ENCODE peak calls at places on chromosomes 13 and 19, in eight cellular contexts. X is bronchial epithelial cell, M is psoas muscle, U is PC-3, R is tibial nerve, Y is esophagus squamous epithelium, N is heart left ventricle, K is stomach. T is an unnamed sample. For H3K36me3, the result is how much of the 10 kb centered on the place peaks cover.

GRCh38 chr13:48316826-48317510 is 13.4 kb downstream of the RB1 start:
- DNase-seq in X (no peak), M (no peak), U (no peak), R (no peak), Y (no peak), N (peak), K (no peak), T (no peak)

GRCh38 chr13:51823351-51823750 is 19.4 kb upstream of the DHRS12 start:
- DNase-seq in X (no peak), M (no peak), U (no peak), R (no peak), Y (no peak), N (no peak), K (no peak), T (no peak)

GRCh38 chr13:111564657-111565056 is 244.2 kb downstream of the TEX29 start:
- DNase-seq in X (no peak), M (no peak), U (no peak), R (no peak), Y (no peak), N (no peak), K (no peak), T (no peak)

GRCh38 chr13:24725379-24725778 is 38.6 kb upstream of the RNF17 start:
- DNase-seq in X (no peak), M (no peak), U (no peak), R (no peak), Y (no peak), N (no peak), K (no peak), T (no peak)

GRCh38 chr19:44176590-44176989 is 11.7 kb downstream of the ZNF226 start:
- DNase-seq in X (no peak), M (no peak), U (no peak), R (no peak), Y (no peak), N (no peak), K (no peak), T (no peak)

GRCh38 chr19:20503536-20503935 is 62.0 kb downstream of the ZNF737 start:
- DNase-seq in X (peak), M (no peak), U (peak), R (no peak), Y (no peak), N (no peak), K (peak), T (no peak)

GRCh38 chr19:49672131-49672919 is 4.7 kb upstream of the PRMT1 start:
- DNase-seq in X (peak), M (peak), U (peak), R (peak), Y (no peak), N (peak), K (peak), T (peak)

GRCh38 chr19:2100719-2101061 is 4.0 kb downstream of the IZUMO4 start:
- DNase-seq in X (no peak), M (no peak), U (no peak), R (no peak), Y (no peak), N (no peak), K (no peak), T (no peak)

GRCh38 chr19:51098366-51099069 is 9.7 kb downstream of the CTU1 start:
- DNase-seq in X (no peak), M (no peak), U (no peak), R (no peak), Y (no peak), N (peak), K (no peak), T (peak)

GRCh38 chr13:97224544-97225324 is 2.6 kb downstream of the MBNL2 start:
- DNase-seq in X (peak), M (no peak), U (peak), R (no peak), Y (no peak), N (peak), K (peak), T (peak)

GRCh38 chr13:47337781-47338507 is 441.1 kb upstream of the HTR2A start:
- DNase-seq in X (no peak), M (no peak), U (no peak), R (no peak), Y (no peak), N (no peak), K (no peak), T (no peak)

GRCh38 chr13:23087884-23088283 is 92.9 kb upstream of the SGCG start:
- DNase-seq in X (peak), M (no peak), U (peak), R (no peak), Y (no peak), N (no peak), K (no peak), T (no peak)

GRCh38 chr13:114067381-114067885 is 65.0 kb downstream of the RASA3 start:
- DNase-seq in X (no peak), M (no peak), U (peak), R (peak), Y (no peak), N (peak), K (no peak), T (no peak)

GRCh38 chr19:51535535-51535934 is 4.1 kb upstream of the SIGLEC6 start:
- DNase-seq in X (no peak), M (no peak), U (no peak), R (no peak), Y (no peak), N (no peak), K (no peak), T (no peak)

GRCh38 chr13:41496420-41497234 is 39.3 kb downstream of the RGCC start:
- DNase-seq in X (no peak), M (no peak), U (no peak), R (no peak), Y (no peak), N (no peak), K (no peak), T (no peak)

GRCh38 chr19:43290568-43291359 is 21.4 kb upstream of the PSG9 start:
- DNase-seq in X (no peak), M (no peak), U (no peak), R (no peak), Y (no peak), N (no peak), K (no peak), T (no peak)

GRCh38 chr13:39186205-39186880 is 148.1 kb downstream of the NHLRC3 start:
- DNase-seq in X (no peak), M (no peak), U (no peak), R (no peak), Y (no peak), N (no peak), K (no peak), T (no peak)

GRCh38 chr13:33264620-33264978 is 21.0 kb downstream of the STARD13 start:
- DNase-seq in X (no peak), M (no peak), U (no peak), R (no peak), Y (no peak), N (no peak), K (no peak), T (peak)

GRCh38 chr13:40986328-40986856 is 32.7 kb downstream of the ELF1 start:
- DNase-seq in X (peak), M (no peak), U (peak), R (no peak), Y (no peak), N (no peak), K (no peak), T (no peak)

GRCh38 chr13:103523853-103524252 is 457.6 kb upstream of the SLC10A2 start:
- DNase-seq in X (no peak), M (no peak), U (no peak), R (no peak), Y (no peak), N (no peak), K (no peak), T (no peak)

GRCh38 chr13:48776396-48776795 is 122.7 kb downstream of the CYSLTR2 start:
- DNase-seq in X (no peak), M (no peak), U (peak), R (no peak), Y (no peak), N (no peak), K (no peak), T (no peak)

GRCh38 chr19:52069653-52070052 is 21.0 kb upstream of the ZNF432 start:
- DNase-seq in X (no peak), M (no peak), U (no peak), R (no peak), Y (no peak), N (no peak), K (no peak), T (no peak)

GRCh38 chr13:112071902-112072530 is 5.1 kb downstream of the SOX1 start:
- DNase-seq in X (no peak), M (no peak), U (no peak), R (no peak), Y (no peak), N (no peak), K (no peak), T (no peak)

GRCh38 chr19:33938821-33939220 is 142.2 kb downstream of the KCTD15 start:
- DNase-seq in X (no peak), M (no peak), U (no peak), R (no peak), Y (no peak), N (no peak), K (peak), T (no peak)

GRCh38 chr19:31014668-31015067 is 334.6 kb downstream of the TSHZ3 start:
- DNase-seq in X (no peak), M (no peak), U (no peak), R (no peak), Y (no peak), N (no peak), K (no peak), T (no peak)

GRCh38 chr13:28658796-28659610 is at the start of gene POMP:
- DNase-seq in X (peak), M (peak), U (peak), R (peak), Y (peak), N (peak), K (peak), T (peak)

GRCh38 chr13:108155185-108156106 is 59.9 kb downstream of the LIG4 start:
- DNase-seq in X (peak), M (no peak), U (peak), R (peak), Y (no peak), N (peak), K (peak), T (peak)

GRCh38 chr13:21579754-21580316 is 24.1 kb downstream of the MICU2 start:
- DNase-seq in X (no peak), M (no peak), U (no peak), R (no peak), Y (no peak), N (no peak), K (no peak), T (no peak)

GRCh38 chr19:38710928-38711725 is 33.1 kb downstream of the CAPN12 start:
- DNase-seq in X (peak), M (peak), U (no peak), R (peak), Y (no peak), N (peak), K (no peak), T (no peak)

GRCh38 chr19:38713227-38713649 is 31.0 kb downstream of the CAPN12 start:
- DNase-seq in X (no peak), M (peak), U (no peak), R (peak), Y (no peak), N (peak), K (peak), T (peak)

GRCh38 chr19:38712161-38712748 is 32.0 kb downstream of the CAPN12 start:
- DNase-seq in X (no peak), M (no peak), U (no peak), R (no peak), Y (no peak), N (no peak), K (no peak), T (no peak)

GRCh38 chr19:38710416-38710702 is 33.9 kb downstream of the CAPN12 start:
- DNase-seq in X (no peak), M (no peak), U (no peak), R (no peak), Y (no peak), N (no peak), K (no peak), T (no peak)

DNA sequence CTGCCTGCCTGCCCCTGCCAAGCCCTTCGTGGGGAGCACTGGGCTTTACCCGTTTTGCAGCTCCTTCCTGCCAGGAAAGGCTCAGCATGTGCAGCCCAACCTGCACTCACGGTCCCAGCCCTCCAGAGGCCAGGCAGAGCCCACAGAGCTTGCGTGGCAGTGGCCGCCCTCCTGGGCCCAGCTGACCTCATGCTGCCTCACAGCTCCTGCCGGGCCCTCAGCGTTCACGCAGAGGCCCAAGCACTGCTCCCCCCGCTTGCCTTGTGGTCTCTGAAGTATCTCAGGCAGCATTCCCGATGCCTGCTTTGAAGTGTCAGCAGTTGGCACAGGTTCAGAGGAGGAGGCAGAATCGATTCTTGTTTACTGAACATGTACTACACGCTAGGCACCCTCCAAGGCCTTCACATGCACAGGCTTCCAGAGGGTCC is 32.5 kb downstream of the CAPN12 start:
- DNase-seq in X (no peak), M (peak), U (no peak), R (no peak), Y (no peak), N (peak), K (no peak), T (peak)
- TF ChIP-seq CTCF in X (no peak), M (no peak), U (no peak), R (no peak), Y (no peak), N (no peak), K (no peak), T (no peak)

DNA sequence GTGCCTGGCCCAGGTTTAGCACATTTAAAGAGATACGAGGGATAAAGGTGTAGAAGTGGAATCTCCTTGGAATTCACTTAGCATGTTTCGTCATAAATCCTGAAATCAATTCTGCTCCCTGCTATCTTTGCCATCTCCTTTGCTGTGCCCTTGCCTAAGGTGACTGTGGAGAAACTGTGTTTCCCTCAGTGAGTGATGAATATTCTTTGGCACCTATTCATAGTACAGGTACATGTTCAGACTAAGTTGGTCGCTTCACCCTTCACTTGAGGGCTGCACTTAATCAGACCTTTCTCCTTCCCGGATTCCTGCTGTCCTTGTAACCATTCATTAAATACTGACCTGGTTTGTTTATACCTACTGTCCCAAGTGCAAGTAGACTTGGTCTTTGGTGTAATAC is 17.8 kb downstream of the PCCA start:
- DNase-seq in X (peak), M (no peak), U (no peak), R (no peak), Y (no peak), N (no peak), K (no peak), T (no peak)
- H3K4me3 ChIP-seq in X (no peak), M (no peak), U (no peak), R (no peak), Y (no peak), N (no peak), K (no peak), T (no peak)

GRCh38 chr19:554817-555216 is 11.0 kb downstream of the GZMM start:
- DNase-seq in X (no peak), M (no peak), U (no peak), R (no peak), Y (no peak), N (no peak), K (no peak), T (no peak)
- H3K36me3 ChIP-seq in X (under half), M (under half), U (under half), R (under half), Y (under half), N (under half), K (under half), T (under half)

GRCh38 chr19:15540435-15540834 is 32.1 kb downstream of the CYP4F22 start:
- DNase-seq in X (no peak), M (no peak), U (no peak), R (no peak), Y (no peak), N (no peak), K (no peak), T (no peak)
- TF ChIP-seq CTCF in X (no peak), M (no peak), U (no peak), R (no peak), Y (no peak), N (no peak), K (no peak), T (no peak)

GRCh38 chr19:1084024-1084868 is 10.9 kb downstream of the POLR2E start:
- DNase-seq in X (no peak), M (no peak), U (no peak), R (no peak), Y (no peak), N (no peak), K (no peak), T (no peak)

GRCh38 chr19:1080360-1081161 is 13.6 kb downstream of the ARHGAP45 start:
- DNase-seq in X (no peak), M (no peak), U (no peak), R (no peak), Y (no peak), N (no peak), K (no peak), T (no peak)

GRCh38 chr19:1082928-1083816 is 12.0 kb downstream of the POLR2E start:
- DNase-seq in X (no peak), M (no peak), U (no peak), R (no peak), Y (no peak), N (no peak), K (no peak), T (peak)

GRCh38 chr19:1081301-1082164 is 13.6 kb downstream of the POLR2E start:
- DNase-seq in X (no peak), M (no peak), U (no peak), R (no peak), Y (no peak), N (peak), K (no peak), T (no peak)

DNA sequence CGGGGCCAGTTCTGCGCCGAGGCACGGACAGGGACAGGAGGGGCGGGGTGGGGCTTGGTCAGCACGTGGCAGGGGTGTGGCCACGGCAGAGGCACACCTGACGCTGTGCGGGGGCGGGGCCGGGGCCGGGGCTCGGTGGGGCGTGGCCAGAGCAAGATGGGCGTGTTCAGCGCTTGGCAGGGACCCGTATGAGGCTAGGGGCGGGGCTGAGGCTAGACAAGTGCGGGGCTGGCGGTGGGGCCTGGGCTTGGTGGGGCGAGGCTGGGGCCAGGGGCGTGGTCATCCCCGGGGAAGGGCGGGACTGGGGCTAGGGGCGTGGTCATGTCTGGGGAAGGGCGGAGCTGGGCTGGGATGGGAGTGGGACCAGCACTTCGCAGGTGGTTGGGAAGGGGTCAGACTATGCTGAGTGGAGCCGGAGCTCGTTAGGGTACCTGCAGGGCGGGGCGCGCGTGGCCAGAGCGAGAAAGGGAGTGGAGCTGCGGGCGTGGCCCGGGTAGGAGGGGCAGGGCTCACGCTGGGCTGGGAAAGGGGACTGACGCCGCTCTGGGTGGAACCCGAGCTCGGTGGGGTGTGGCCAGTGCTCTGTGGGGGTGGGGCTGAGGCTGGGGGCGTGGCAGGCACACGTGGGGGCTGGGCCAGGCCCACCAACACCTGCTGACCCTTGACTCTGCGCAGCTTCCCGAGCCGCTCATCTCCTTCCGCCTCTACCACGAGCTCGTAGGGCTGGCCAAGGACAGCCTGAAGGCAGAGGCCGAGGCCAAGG is 12.8 kb downstream of the POLR2E start:
- DNase-seq in X (peak), M (peak), U (peak), R (no peak), Y (no peak), N (no peak), K (peak), T (peak)
- H3K4me3 ChIP-seq in X (peak), M (peak), U (no peak), R (no peak), Y (peak), N (peak), K (peak), T (peak)

DNA sequence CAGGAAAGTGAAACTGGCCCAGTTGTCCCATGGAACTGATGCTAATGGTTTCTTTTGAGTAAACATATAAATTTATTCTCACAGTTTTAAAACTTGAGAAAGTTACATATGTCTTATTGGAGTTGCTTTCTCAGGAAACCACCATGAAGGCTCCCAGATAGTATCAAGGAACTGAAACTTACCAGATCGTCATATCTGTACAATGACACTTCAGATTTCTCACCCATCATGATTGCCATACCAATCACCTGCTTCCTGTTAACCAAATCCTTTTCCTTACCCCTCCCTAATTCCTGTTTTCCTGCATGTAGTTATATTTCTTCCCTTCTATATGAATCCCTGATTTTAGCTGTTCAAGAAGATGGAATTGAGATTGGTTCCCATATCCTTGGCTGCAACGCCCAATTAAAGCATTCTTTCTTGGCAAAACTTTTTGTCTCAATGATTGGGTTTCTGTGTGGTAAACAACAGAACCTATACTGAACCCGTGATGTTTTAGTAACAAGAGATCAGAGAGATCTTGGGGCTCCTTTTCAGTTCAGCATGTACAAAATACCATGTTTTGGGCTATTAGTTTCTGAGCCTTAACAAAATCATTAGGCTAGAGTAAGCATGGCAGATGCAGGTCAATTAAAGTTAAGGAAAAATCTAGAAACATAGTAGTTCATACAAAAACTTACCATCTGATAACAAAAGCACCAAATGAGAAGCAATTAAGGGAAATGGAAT is 781.3 kb upstream of the MIR17HG start:
- DNase-seq in X (no peak), M (no peak), U (no peak), R (no peak), Y (no peak), N (no peak), K (no peak), T (no peak)
- H3K36me3 ChIP-seq in X (under half), M (under half), U (under half), R (under half), Y (under half), N (under half), K (under half), T (under half)